ENCODE peak calls at places on chromosomes 16 and 17, in six cellular contexts. Y is NCI-H69, R is endothelial cell, C is cardiac fibroblast, K is Ammon's horn, M is 8988T. G is an unnamed sample.

GRCh38 chr16:5025171-5025632 is 8.5 kb downstream of the NAGPA start:
- DNase-seq in Y (peak), R (peak), C (no peak), K (peak), M (peak), G (peak)

GRCh38 chr17:19304209-19304608 is 58.3 kb downstream of the B9D1 start:
- DNase-seq in Y (no peak), R (peak), C (peak), K (peak), M (no peak), G (no peak)

GRCh38 chr17:61314368-61315078 is 85.1 kb upstream of the TBX2 start:
- DNase-seq in Y (peak), R (no peak), C (peak), K (peak), M (no peak), G (peak)

GRCh38 chr17:10879110-10879509 is 41.2 kb upstream of the PIRT start:
- DNase-seq in Y (no peak), R (no peak), C (peak), K (peak), M (peak), G (no peak)

GRCh38 chr16:63613701-63614100 is 1508.2 kb downstream of the CDH11 start:
- DNase-seq in Y (no peak), R (no peak), C (peak), K (no peak), M (no peak), G (no peak)

GRCh38 chr17:19343671-19344151 is 18.8 kb downstream of the B9D1 start:
- DNase-seq in Y (no peak), R (no peak), C (no peak), K (no peak), M (no peak), G (no peak)

GRCh38 chr17:78919816-78920516 is 5.2 kb downstream of the TIMP2 start:
- DNase-seq in Y (no peak), R (no peak), C (no peak), K (no peak), M (no peak), G (no peak)

GRCh38 chr16:23679274-23679985 is 741 bp downstream of the PLK1 start:
- DNase-seq in Y (peak), R (no peak), C (peak), K (no peak), M (no peak), G (peak)

GRCh38 chr17:17900615-17901520 is 64.1 kb upstream of the SREBF1 start:
- DNase-seq in Y (peak), R (no peak), C (peak), K (peak), M (no peak), G (peak)

GRCh38 chr16:53509906-53510703 is 7.1 kb upstream of the AKTIP start:
- DNase-seq in Y (peak), R (peak), C (peak), K (peak), M (peak), G (peak)

GRCh38 chr17:13437966-13438779 is 163.6 kb downstream of the HS3ST3A1 start:
- DNase-seq in Y (no peak), R (no peak), C (no peak), K (no peak), M (no peak), G (no peak)

GRCh38 chr17:60545465-60546191 is 19.6 kb upstream of the APPBP2 start:
- DNase-seq in Y (no peak), R (no peak), C (no peak), K (peak), M (no peak), G (no peak)

GRCh38 chr17:78500806-78501205 is 76.4 kb downstream of the DNAH17 start:
- DNase-seq in Y (no peak), R (no peak), C (no peak), K (no peak), M (no peak), G (no peak)

GRCh38 chr17:633133-633532 is 81.5 kb downstream of the VPS53 start:
- DNase-seq in Y (no peak), R (no peak), C (no peak), K (no peak), M (no peak), G (no peak)

GRCh38 chr16:59356144-59356543 is 622.0 kb upstream of the GOT2 start:
- DNase-seq in Y (no peak), R (no peak), C (no peak), K (no peak), M (no peak), G (no peak)

GRCh38 chr16:59048876-59049275 is 314.8 kb upstream of the GOT2 start:
- DNase-seq in Y (no peak), R (no peak), C (no peak), K (no peak), M (no peak), G (no peak)

GRCh38 chr16:1794908-1795666 is 1.6 kb upstream of the IGFALS start:
- DNase-seq in Y (no peak), R (no peak), C (no peak), K (no peak), M (no peak), G (no peak)

G was measured in DMS79 treated with DMSO at 0.1 percent for 48 hours.